ENCODE peak calls at places on chromosomes 5 and 9, in ten cellular contexts. C, T, E, X, Y, D, K, Q, F and M are unnamed samples.

GRCh38 chr5:79020861-79021561 is 35.9 kb upstream of the ARSB start:
- DNase-seq in K (peak), X (peak), T (peak), E (peak), D (peak), Q (peak), Y (peak), F (no peak), C (peak), M (no peak)

GRCh38 chr9:94135222-94135621 is 51.0 kb downstream of the PTPDC1 start:
- DNase-seq in F (no peak), E (no peak), X (no peak), T (peak), C (peak), Y (no peak), D (no peak), Q (peak), K (no peak), M (no peak)

GRCh38 chr5:178123987-178124925 is 6.6 kb upstream of the RMND5B start:
- DNase-seq in C (no peak), D (no peak), F (no peak), K (no peak), Q (no peak), E (no peak), X (no peak), T (no peak), Y (no peak), M (no peak)

GRCh38 chr5:135526924-135527323 is 8.8 kb downstream of the NEUROG1 start:
- DNase-seq in F (no peak), T (no peak), X (no peak), Y (no peak), Q (no peak), K (no peak), C (no peak), D (no peak), E (no peak), M (peak)

GRCh38 chr5:4531756-4532704 is 608.1 kb upstream of the ADAMTS16 start:
- DNase-seq in Y (no peak), D (no peak), T (no peak), K (no peak), C (no peak), Q (no peak), F (no peak), X (no peak), E (no peak), M (no peak)

GRCh38 chr5:62374090-62374489 is 29.6 kb downstream of the DIMT1 start:
- DNase-seq in D (no peak), Q (no peak), C (no peak), T (no peak), Y (no peak), X (no peak), K (no peak), F (no peak), E (no peak), M (no peak)

GRCh38 chr9:27189426-27189825 is 80.4 kb downstream of the TEK start:
- DNase-seq in C (no peak), Y (no peak), Q (no peak), E (no peak), K (no peak), T (peak), X (no peak), D (no peak), F (no peak), M (no peak)

GRCh38 chr9:124266139-124266825 is 8.5 kb downstream of the NEK6 start:
- DNase-seq in Q (peak), E (no peak), Y (no peak), C (no peak), D (no peak), F (no peak), X (no peak), T (no peak), K (no peak), M (no peak)

GRCh38 chr5:73323466-73323865 is 125.1 kb downstream of the FOXD1 start:
- DNase-seq in E (no peak), F (no peak), Y (no peak), C (no peak), K (no peak), X (no peak), D (no peak), T (no peak), Q (no peak), M (no peak)

GRCh38 chr5:54388411-54388810 is 67.1 kb upstream of the HSPB3 start:
- DNase-seq in F (no peak), K (no peak), T (no peak), E (no peak), X (no peak), Y (no peak), D (no peak), Q (no peak), C (peak), M (no peak)

GRCh38 chr5:161546463-161547301 is at the start of gene GABRB2:
- DNase-seq in C (peak), Y (peak), Q (no peak), F (no peak), K (peak), X (peak), E (peak), D (peak), T (peak), M (no peak)

GRCh38 chr9:35164711-35165110 is 2.9 kb downstream of the UNC13B start:
- DNase-seq in X (no peak), C (no peak), T (peak), Y (no peak), K (no peak), D (no peak), F (no peak), E (no peak), Q (peak), M (no peak)

GRCh38 chr5:121660142-121660541 is 191.5 kb upstream of the FTMT start:
- DNase-seq in X (no peak), C (no peak), D (no peak), T (no peak), F (no peak), K (no peak), Y (no peak), E (no peak), Q (no peak), M (no peak)

GRCh38 chr9:37028425-37029031 is 5.5 kb downstream of the PAX5 start:
- DNase-seq in Y (no peak), C (no peak), X (peak), Q (no peak), K (no peak), F (no peak), E (no peak), D (no peak), T (no peak), M (no peak)

GRCh38 chr5:105168806-105169205 is 1606.2 kb upstream of the NUDT12 start:
- DNase-seq in D (no peak), E (no peak), Q (no peak), Y (no peak), X (no peak), C (no peak), T (no peak), F (no peak), K (no peak), M (no peak)

GRCh38 chr5:123599171-123599570 is 87.2 kb downstream of the CSNK1G3 start:
- DNase-seq in E (no peak), Q (no peak), Y (no peak), F (no peak), T (peak), K (no peak), C (no peak), X (no peak), D (no peak), M (no peak)

GRCh38 chr5:58064799-58065198 is 395.1 kb downstream of the PLK2 start:
- DNase-seq in T (no peak), F (no peak), Y (no peak), D (no peak), C (no peak), K (no peak), Q (peak), X (no peak), E (no peak), M (no peak)

GRCh38 chr5:110590187-110590586 is 136.3 kb downstream of the TMEM232 start:
- DNase-seq in X (no peak), K (no peak), Y (no peak), D (peak), T (peak), E (peak), C (no peak), Q (no peak), F (no peak), M (no peak)

GRCh38 chr5:137022043-137022442 is 477.1 kb downstream of the SPOCK1 start:
- DNase-seq in Y (no peak), X (no peak), E (no peak), C (no peak), K (peak), D (no peak), Q (no peak), T (peak), F (no peak), M (no peak)

GRCh38 chr9:89153618-89154017 is 25.0 kb downstream of the SHC3 start:
- DNase-seq in D (no peak), T (peak), E (peak), X (no peak), F (peak), Q (peak), Y (no peak), K (no peak), C (no peak), M (no peak)

GRCh38 chr5:132677191-132677590 is 3.4 kb downstream of the IL4 start:
- DNase-seq in F (peak), D (no peak), K (no peak), Q (peak), Y (peak), E (peak), C (no peak), T (peak), X (no peak), M (no peak)

GRCh38 chr5:158978061-158978745 is 121.5 kb downstream of the EBF1 start:
- DNase-seq in X (no peak), E (no peak), Q (no peak), K (no peak), F (no peak), D (no peak), T (peak), Y (no peak), C (no peak), M (no peak)

GRCh38 chr9:95182854-95183563 is 134.5 kb downstream of the FANCC start:
- DNase-seq in T (peak), D (no peak), E (peak), K (no peak), X (no peak), Y (peak), F (no peak), Q (no peak), C (no peak), M (no peak)

GRCh38 chr9:117715411-117715989 is 11.3 kb downstream of the TLR4 start:
- DNase-seq in D (no peak), K (no peak), F (no peak), X (no peak), C (no peak), E (no peak), T (peak), Y (no peak), Q (no peak), M (no peak)

GRCh38 chr9:127130661-127131538 is 8.5 kb upstream of the ANGPTL2 start:
- DNase-seq in F (no peak), T (peak), C (peak), Y (no peak), K (peak), D (no peak), X (no peak), Q (peak), E (no peak), M (no peak)

GRCh38 chr5:111935835-111936234 is 178.8 kb upstream of the NREP start:
- DNase-seq in X (no peak), F (no peak), E (no peak), Y (no peak), D (no peak), Q (no peak), C (no peak), T (no peak), K (no peak), M (no peak)

GRCh38 chr9:33165263-33166151 is 1.6 kb downstream of the B4GALT1 start:
- DNase-seq in X (no peak), Y (no peak), Q (peak), D (peak), C (peak), F (no peak), T (peak), E (peak), K (peak), M (no peak)

GRCh38 chr9:29078063-29078660 is 1504.9 kb upstream of the C9orf72 start:
- DNase-seq in C (no peak), Q (peak), D (no peak), Y (no peak), F (peak), T (peak), E (peak), K (no peak), X (no peak), M (no peak)

GRCh38 chr9:114174876-114175771 is 19.8 kb downstream of the COL27A1 start:
- DNase-seq in X (no peak), K (peak), C (peak), D (no peak), T (peak), F (no peak), Q (peak), Y (no peak), E (no peak), M (no peak)

GRCh38 chr9:34991833-34992375 is 2.4 kb downstream of the DNAJB5 start:
- DNase-seq in K (no peak), Y (no peak), C (peak), Q (no peak), T (no peak), X (peak), D (no peak), F (no peak), E (peak), M (no peak)

GRCh38 chr9:136297016-136297691 is 6.7 kb downstream of the CCDC187 start:
- DNase-seq in Q (no peak), C (no peak), X (no peak), T (no peak), Y (no peak), K (no peak), E (no peak), F (no peak), D (peak), M (no peak)

GRCh38 chr5:72374844-72375243 is 54.7 kb downstream of the PTCD2 start:
- DNase-seq in E (no peak), Q (no peak), D (no peak), X (no peak), K (no peak), Y (no peak), C (no peak), F (no peak), T (no peak), M (no peak)

GRCh38 chr9:81759680-81760215 is 70.4 kb upstream of the TLE1 start:
- DNase-seq in T (peak), E (peak), D (no peak), Y (no peak), X (no peak), K (peak), C (no peak), F (peak), Q (peak), M (no peak)

DNA sequence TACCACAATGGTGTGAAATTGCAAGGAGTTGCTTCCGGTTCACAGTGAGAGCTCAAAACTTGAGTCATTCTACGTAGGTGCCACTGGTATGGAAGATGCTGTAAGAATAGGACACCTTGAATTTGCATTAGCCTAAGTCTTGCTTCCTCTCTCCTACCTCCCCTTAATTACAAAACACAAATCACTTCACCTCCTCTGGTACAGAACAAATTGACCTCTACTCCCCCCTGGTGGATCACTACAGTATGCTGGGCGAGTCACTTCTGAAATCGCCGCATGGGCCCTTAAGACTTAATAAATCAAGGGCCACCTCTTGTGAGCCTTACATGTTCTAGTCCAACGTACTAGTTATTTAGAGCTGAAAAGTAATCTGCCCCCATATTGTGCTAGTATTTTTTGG is 145.3 kb upstream of the SMARCA2 start:
- DNase-seq in K (peak), X (peak), D (peak), T (peak), C (no peak), Q (no peak), E (peak), F (no peak), Y (peak), M (no peak)
- TF ChIP-seq CTCF in K (peak), X (peak), D (peak), T (peak), C (peak), Q (peak), E (peak), F (peak), Y (peak), M (peak)

DNA sequence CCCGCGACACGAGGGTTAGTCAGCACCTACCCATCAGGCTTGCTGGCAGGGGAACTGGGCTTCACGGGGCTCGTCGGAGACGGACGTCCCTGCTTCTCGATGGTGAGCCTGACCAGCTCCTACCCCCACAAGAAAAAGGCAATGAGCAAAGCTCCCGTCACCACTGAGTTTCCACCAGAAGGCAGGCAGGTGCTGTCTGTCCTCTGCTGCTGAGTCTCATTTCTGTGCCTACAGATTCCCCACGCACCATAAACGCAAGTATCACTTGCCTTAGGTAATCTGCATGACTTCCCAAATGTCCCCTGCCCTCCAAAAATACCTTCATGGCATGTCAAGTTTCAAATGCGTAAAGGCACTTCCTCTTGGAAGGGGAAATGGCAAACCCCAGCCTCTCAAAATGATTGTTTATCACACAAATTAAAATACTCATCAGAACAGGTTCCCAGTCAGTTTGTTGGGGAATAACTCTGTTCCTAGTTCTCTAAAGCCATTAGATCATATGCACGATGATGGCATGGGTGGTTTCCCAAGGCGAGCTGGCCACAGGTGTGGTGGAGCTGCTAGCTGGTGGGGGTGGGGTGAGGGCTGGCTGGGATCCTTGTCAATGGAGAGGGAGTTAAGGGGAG is 85.0 kb downstream of the PRRT1B start:
- DNase-seq in E (no peak), D (no peak), T (no peak), Y (no peak), Q (no peak), F (no peak), X (no peak), C (no peak), K (no peak), M (no peak)
- TF ChIP-seq CTCF in E (no peak), D (no peak), T (no peak), Y (no peak), Q (no peak), F (no peak), X (no peak), C (no peak), K (no peak), M (no peak)

GRCh38 chr5:170429014-170429413 is 39.8 kb upstream of the KCNMB1 start:
- DNase-seq in Q (no peak), X (no peak), D (no peak), F (no peak), T (peak), K (no peak), C (no peak), Y (no peak), E (peak), M (no peak)
- TF ChIP-seq CTCF in Q (peak), X (no peak), D (no peak), F (peak), T (peak), K (peak), C (no peak), Y (no peak), E (no peak), M (peak)

DNA sequence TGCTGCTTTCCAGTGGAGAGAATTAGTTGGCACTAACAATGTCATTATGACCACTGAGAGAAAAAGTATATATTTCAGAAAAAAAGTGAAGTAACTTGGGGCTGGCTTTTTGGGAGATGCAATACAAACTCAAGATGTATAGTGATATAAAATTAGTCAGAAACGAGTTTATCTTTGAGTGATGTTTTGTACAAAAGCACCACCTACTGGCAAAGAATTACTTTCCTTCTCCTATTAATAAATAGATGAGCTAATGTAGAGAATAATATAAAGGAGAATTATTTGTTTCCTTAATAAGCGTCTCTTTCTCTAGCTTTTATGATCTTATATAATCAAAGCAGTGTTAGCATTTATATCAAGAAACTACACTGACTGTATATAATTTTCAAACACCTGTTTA is 158.8 kb downstream of the MEF2C start:
- DNase-seq in F (no peak), Y (no peak), X (no peak), C (no peak), T (peak), Q (peak), K (no peak), E (peak), D (no peak), M (no peak)
- TF ChIP-seq CTCF in F (peak), Y (peak), X (no peak), C (no peak), T (peak), Q (peak), K (peak), E (peak), D (peak), M (peak)

GRCh38 chr5:465591-466403 is 22.8 kb downstream of the EXOC3 start:
- DNase-seq in T (no peak), K (no peak), D (no peak), X (no peak), F (no peak), Q (no peak), Y (no peak), E (no peak), C (peak), M (no peak)
- TF ChIP-seq CTCF in T (no peak), K (no peak), D (no peak), X (no peak), F (no peak), Q (no peak), Y (no peak), E (no peak), C (no peak), M (no peak)

GRCh38 chr5:52943285-52943684 is 45.9 kb upstream of the ITGA2 start:
- DNase-seq in C (no peak), D (peak), Q (no peak), Y (no peak), X (no peak), F (no peak), T (peak), E (peak), K (no peak), M (no peak)
- TF ChIP-seq CTCF in C (no peak), D (peak), Q (peak), Y (no peak), X (no peak), F (no peak), T (peak), E (no peak), K (no peak), M (no peak)

DNA sequence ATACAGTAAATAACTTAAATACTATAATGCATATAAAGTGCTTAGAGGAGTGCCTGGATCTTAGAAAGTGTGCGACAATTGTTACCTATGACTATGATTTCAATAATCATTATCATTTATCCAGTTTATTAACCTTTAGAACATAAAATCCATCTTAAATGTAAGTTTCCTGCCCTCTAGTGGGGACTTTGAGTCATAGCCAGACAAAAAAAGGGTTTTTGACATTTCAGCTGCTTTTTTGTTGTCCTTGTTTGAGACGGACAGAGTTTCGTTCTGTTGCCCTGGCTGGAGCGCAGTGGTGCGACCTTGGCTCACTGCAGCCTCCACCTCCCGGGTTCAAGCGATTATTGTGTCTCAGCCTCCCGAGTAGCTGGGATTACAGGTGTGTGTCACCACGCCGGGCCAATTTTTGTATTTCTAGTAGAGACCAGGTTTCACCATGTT is 9.7 kb upstream of the C9orf152 start:
- DNase-seq in D (peak), F (peak), T (peak), X (no peak), Q (peak), C (no peak), E (peak), Y (no peak), K (no peak), M (no peak)
- TF ChIP-seq CTCF in D (peak), F (peak), T (peak), X (peak), Q (peak), C (peak), E (peak), Y (peak), K (peak), M (peak)

GRCh38 chr9:911003-911402 is 65.5 kb upstream of the DMRT3 start:
- DNase-seq in E (peak), Q (no peak), X (no peak), C (no peak), Y (no peak), K (no peak), F (no peak), D (no peak), T (no peak), M (no peak)
- TF ChIP-seq CTCF in E (no peak), Q (peak), X (peak), C (no peak), Y (no peak), K (no peak), F (no peak), D (peak), T (no peak), M (no peak)

GRCh38 chr9:77177894-77178794 is 810 bp downstream of the VPS13A start:
- DNase-seq in F (no peak), Y (peak), T (peak), D (peak), K (peak), C (peak), X (peak), E (peak), Q (peak), M (peak)
- TF ChIP-seq CTCF in F (no peak), Y (no peak), T (no peak), D (no peak), K (no peak), C (no peak), X (no peak), E (no peak), Q (no peak), M (no peak)

GRCh38 chr5:148934895-148935400 is 108.5 kb downstream of the ADRB2 start:
- DNase-seq in C (no peak), K (no peak), X (no peak), T (no peak), Y (no peak), D (no peak), F (no peak), Q (no peak), E (no peak), M (no peak)
- TF ChIP-seq CTCF in C (no peak), K (no peak), X (no peak), T (no peak), Y (no peak), D (no peak), F (no peak), Q (no peak), E (no peak), M (no peak)